ENCODE peak calls at places on chromosomes 12 and 14, in seven cellular contexts. K is T-helper 1 cell, T is kidney tubule cell, Y is GM23338, B is fibroblast of mammary gland, V is AG09309, Q is NCI-H524. I is an unnamed sample.

GRCh38 chr14:95140060-95140858 is 17.1 kb downstream of the DICER1 start:
- DNase-seq in K (no peak), T (peak), Y (no peak), B (peak), V (peak), Q (no peak), I (peak)

GRCh38 chr12:27193854-27194544 is 50.1 kb upstream of the STK38L start:
- DNase-seq in K (no peak), T (peak), Y (no peak), B (peak), V (no peak), Q (no peak), I (peak)

GRCh38 chr14:101731187-101732080 is 30.1 kb upstream of the PPP2R5C start:
- DNase-seq in K (peak), T (peak), Y (peak), B (peak), V (peak), Q (peak), I (peak)

GRCh38 chr12:47734725-47735480 is 9.6 kb upstream of the ENDOU start:
- DNase-seq in K (no peak), T (no peak), Y (peak), B (no peak), V (no peak), Q (peak), I (no peak)

GRCh38 chr12:77584860-77585259 is 245.8 kb upstream of the NAV3 start:
- DNase-seq in K (no peak), T (no peak), Y (no peak), B (no peak), V (no peak), Q (peak), I (no peak)

GRCh38 chr14:99682809-99683618 is 1.1 kb upstream of the CYP46A1 start:
- DNase-seq in K (peak), T (peak), Y (peak), B (peak), V (no peak), Q (peak), I (peak)

GRCh38 chr14:67622675-67623074 is 3.0 kb downstream of the ARG2 start:
- DNase-seq in K (no peak), T (peak), Y (peak), B (peak), V (peak), Q (no peak), I (peak)

GRCh38 chr14:68606644-68607043 is 186.2 kb downstream of the ZFP36L1 start:
- DNase-seq in K (no peak), T (no peak), Y (no peak), B (no peak), V (no peak), Q (no peak), I (no peak)

GRCh38 chr12:109777544-109777943 is 55.7 kb downstream of the TRPV4 start:
- DNase-seq in K (no peak), T (peak), Y (peak), B (peak), V (no peak), Q (peak), I (peak)

GRCh38 chr14:94483071-94483451 is 7.1 kb upstream of the SERPINA9 start:
- DNase-seq in K (no peak), T (no peak), Y (no peak), B (no peak), V (no peak), Q (no peak), I (no peak)

GRCh38 chr14:76203086-76204001 is 51.6 kb downstream of the GPATCH2L start:
- DNase-seq in K (no peak), T (peak), Y (no peak), B (peak), V (peak), Q (no peak), I (peak)